ENCODE peak calls at places on chromosomes 6 and 20, in nine cellular contexts. Y is stimulated activated CD4-positive, alpha-beta T cell treated with anti-CD3 and anti-CD28 coated beads, Interleukin-12 subunit alpha, Interleukin-12 subunit beta, amount 100 ng/mL, for 4 hours; P is SJSA1; J is HEK293T; N is AG10803; V is foreskin fibroblast; Z is NCI-H2081; Q is fibroblast of mammary gland; H is NCI-H1092. O is an unnamed sample.

GRCh38 chr20:20743511-20744169 is 31.2 kb upstream of the RALGAPA2 start:
- DNase-seq in Q (peak), Z (peak), P (peak), Y (no peak), J (no peak), H (peak), V (no peak), N (no peak), O (peak)

GRCh38 chr6:25449774-25450173 is 170.6 kb downstream of the CARMIL1 start:
- DNase-seq in Y (no peak), V (no peak), J (peak), N (no peak), H (peak), Q (no peak), Z (peak), P (no peak), O (peak)

GRCh38 chr6:136767583-136768307 is 24.5 kb downstream of the MAP3K5 start:
- DNase-seq in P (no peak), H (no peak), N (no peak), J (no peak), Z (no peak), V (peak), Y (no peak), Q (no peak), O (no peak)

GRCh38 chr6:163925839-163926238 is 511.3 kb downstream of the QKI start:
- DNase-seq in N (no peak), Q (no peak), Y (no peak), J (no peak), Z (no peak), P (no peak), V (no peak), H (no peak), O (no peak)

GRCh38 chr20:63393566-63393965 is 32.4 kb upstream of the CHRNA4 start:
- DNase-seq in H (no peak), Y (no peak), Q (no peak), P (no peak), N (no peak), V (no peak), J (no peak), Z (no peak), O (no peak)

GRCh38 chr6:75600694-75601265 is 900 bp upstream of the SENP6 start:
- DNase-seq in V (no peak), P (no peak), J (no peak), Q (peak), Z (peak), H (no peak), N (no peak), Y (no peak), O (no peak)

GRCh38 chr20:36368400-36368799 is 62.3 kb downstream of the DLGAP4 start:
- DNase-seq in Z (no peak), P (no peak), Y (no peak), V (no peak), J (no peak), H (no peak), N (no peak), Q (no peak), O (peak)

GRCh38 chr20:3000852-3001523 is 42.4 kb upstream of the GNRH2 start:
- DNase-seq in J (peak), Y (no peak), P (no peak), V (peak), H (peak), Z (peak), N (peak), Q (peak), O (peak)

GRCh38 chr6:42779521-42779920 is 2.3 kb upstream of the BICRAL start:
- DNase-seq in H (no peak), J (no peak), P (no peak), N (no peak), Q (no peak), Y (no peak), V (no peak), Z (no peak), O (no peak)

GRCh38 chr6:36314221-36315014 is 22.3 kb downstream of the BNIP5 start:
- DNase-seq in N (no peak), J (no peak), H (no peak), Z (no peak), Q (peak), Y (no peak), V (peak), P (no peak), O (no peak)

GRCh38 chr20:31560094-31560899 is 44.8 kb upstream of the ID1 start:
- DNase-seq in Y (peak), J (peak), Q (peak), P (peak), Z (peak), N (peak), V (peak), H (no peak), O (peak)

GRCh38 chr6:73738367-73739028 is 42.5 kb downstream of the CD109 start:
- DNase-seq in Z (no peak), N (peak), Y (no peak), H (no peak), P (no peak), Q (no peak), J (no peak), V (no peak), O (no peak)